ENCODE peak calls at places on chromosomes 3 and 15, in seven cellular contexts. One of them, this sample, is unnamed. For H3K79me1, the result is how much of the 10 kb centered on the place peaks cover.

GRCh38 chr15:91100561-91101355 is 701 bp downstream of the SV2B start:
- DNase-seq in trophoblast cell: peak
- DNase-seq in H1: peak
- DNase-seq in H9: no peak
- DNase-seq in neuronal stem cell: no peak
- DNase-seq in mesenchymal stem cell: peak
- DNase-seq in mesendoderm: peak
- DNase-seq in this sample: peak

GRCh38 chr3:27675287-27675686 is 46.8 kb downstream of the EOMES start:
- DNase-seq in trophoblast cell: no peak
- DNase-seq in H1: no peak
- DNase-seq in H9: no peak
- DNase-seq in neuronal stem cell: no peak
- DNase-seq in mesenchymal stem cell: no peak
- DNase-seq in mesendoderm: no peak
- DNase-seq in this sample: peak

GRCh38 chr3:80190051-80190450 is 422.3 kb upstream of the ROBO1 start:
- DNase-seq in trophoblast cell: no peak
- DNase-seq in H1: no peak
- DNase-seq in H9: no peak
- DNase-seq in neuronal stem cell: no peak
- DNase-seq in mesenchymal stem cell: peak
- DNase-seq in mesendoderm: peak
- DNase-seq in this sample: peak

GRCh38 chr15:75578206-75578947 is 738 bp downstream of the PTPN9 start:
- DNase-seq in trophoblast cell: peak
- DNase-seq in H1: peak
- DNase-seq in H9: peak
- DNase-seq in neuronal stem cell: peak
- DNase-seq in mesenchymal stem cell: no peak
- DNase-seq in mesendoderm: peak
- DNase-seq in this sample: no peak

GRCh38 chr3:38002291-38002876 is 11.8 kb downstream of the VILL start:
- DNase-seq in trophoblast cell: no peak
- DNase-seq in H1: no peak
- DNase-seq in H9: no peak
- DNase-seq in neuronal stem cell: no peak
- DNase-seq in mesenchymal stem cell: no peak
- DNase-seq in mesendoderm: no peak
- DNase-seq in this sample: no peak

GRCh38 chr15:41417812-41418211 is 917 bp downstream of the RTF1 start:
- DNase-seq in trophoblast cell: no peak
- DNase-seq in H1: no peak
- DNase-seq in H9: no peak
- DNase-seq in neuronal stem cell: peak
- DNase-seq in mesenchymal stem cell: no peak
- DNase-seq in mesendoderm: no peak
- DNase-seq in this sample: peak

GRCh38 chr3:128971421-128971820 is 22.5 kb downstream of the CFAP92 start:
- DNase-seq in trophoblast cell: no peak
- DNase-seq in H1: no peak
- DNase-seq in H9: no peak
- DNase-seq in neuronal stem cell: no peak
- DNase-seq in mesenchymal stem cell: peak
- DNase-seq in mesendoderm: no peak
- DNase-seq in this sample: peak

GRCh38 chr3:155330356-155330755 is 36.9 kb upstream of the STRIT1 start:
- DNase-seq in trophoblast cell: no peak
- DNase-seq in H1: no peak
- DNase-seq in H9: no peak
- DNase-seq in neuronal stem cell: no peak
- DNase-seq in mesenchymal stem cell: no peak
- DNase-seq in mesendoderm: no peak
- DNase-seq in this sample: no peak

GRCh38 chr3:16174976-16175901 is 759 bp downstream of the GALNT15 start:
- DNase-seq in trophoblast cell: no peak
- DNase-seq in H1: no peak
- DNase-seq in H9: peak
- DNase-seq in neuronal stem cell: no peak
- DNase-seq in mesenchymal stem cell: no peak
- DNase-seq in mesendoderm: no peak
- DNase-seq in this sample: no peak

GRCh38 chr3:8988791-8989558 is 25.7 kb upstream of the RAD18 start:
- DNase-seq in trophoblast cell: no peak
- DNase-seq in H1: peak
- DNase-seq in H9: no peak
- DNase-seq in neuronal stem cell: no peak
- DNase-seq in mesenchymal stem cell: no peak
- DNase-seq in mesendoderm: no peak
- DNase-seq in this sample: no peak

GRCh38 chr3:182683335-182684257 is 109.7 kb upstream of the ATP11B start:
- DNase-seq in trophoblast cell: peak
- DNase-seq in H1: peak
- DNase-seq in H9: peak
- DNase-seq in neuronal stem cell: peak
- DNase-seq in mesenchymal stem cell: peak
- DNase-seq in mesendoderm: peak
- DNase-seq in this sample: peak

GRCh38 chr3:41125258-41125657 is 74.0 kb upstream of the CTNNB1 start:
- DNase-seq in trophoblast cell: no peak
- DNase-seq in H1: no peak
- DNase-seq in H9: no peak
- DNase-seq in neuronal stem cell: no peak
- DNase-seq in mesenchymal stem cell: no peak
- DNase-seq in mesendoderm: no peak
- DNase-seq in this sample: no peak

GRCh38 chr3:119331661-119332060 is 37.5 kb downstream of the ARHGAP31 start:
- DNase-seq in trophoblast cell: peak
- DNase-seq in H1: no peak
- DNase-seq in H9: no peak
- DNase-seq in neuronal stem cell: no peak
- DNase-seq in mesenchymal stem cell: no peak
- DNase-seq in mesendoderm: no peak
- DNase-seq in this sample: peak

GRCh38 chr3:127784283-127784682 is 38.0 kb downstream of the MGLL start:
- DNase-seq in trophoblast cell: no peak
- DNase-seq in H1: no peak
- DNase-seq in H9: no peak
- DNase-seq in neuronal stem cell: no peak
- DNase-seq in mesenchymal stem cell: no peak
- DNase-seq in mesendoderm: no peak
- DNase-seq in this sample: no peak

GRCh38 chr3:177306252-177306651 is 109.0 kb upstream of the TBL1XR1 start:
- DNase-seq in trophoblast cell: no peak
- DNase-seq in H1: no peak
- DNase-seq in H9: no peak
- DNase-seq in neuronal stem cell: no peak
- DNase-seq in mesenchymal stem cell: no peak
- DNase-seq in mesendoderm: no peak
- DNase-seq in this sample: peak

GRCh38 chr15:31550211-31550848 is 223.7 kb downstream of the KLF13 start:
- DNase-seq in trophoblast cell: no peak
- DNase-seq in H1: no peak
- DNase-seq in H9: no peak
- DNase-seq in neuronal stem cell: no peak
- DNase-seq in mesenchymal stem cell: no peak
- DNase-seq in mesendoderm: no peak
- DNase-seq in this sample: no peak

GRCh38 chr3:69718832-69719231 is 20.4 kb upstream of the MITF start:
- DNase-seq in trophoblast cell: no peak
- DNase-seq in H1: peak
- DNase-seq in H9: peak
- DNase-seq in neuronal stem cell: no peak
- DNase-seq in mesenchymal stem cell: no peak
- DNase-seq in mesendoderm: peak
- DNase-seq in this sample: no peak

GRCh38 chr15:77024273-77025065 is 29.5 kb downstream of the PSTPIP1 start:
- DNase-seq in trophoblast cell: peak
- DNase-seq in H1: peak
- DNase-seq in H9: peak
- DNase-seq in neuronal stem cell: peak
- DNase-seq in mesenchymal stem cell: peak
- DNase-seq in mesendoderm: peak
- DNase-seq in this sample: peak

GRCh38 chr3:111260878-111261277 is 189.3 kb downstream of the NECTIN3 start:
- DNase-seq in trophoblast cell: no peak
- DNase-seq in H1: no peak
- DNase-seq in H9: no peak
- DNase-seq in neuronal stem cell: no peak
- DNase-seq in mesenchymal stem cell: no peak
- DNase-seq in mesendoderm: no peak
- DNase-seq in this sample: peak

GRCh38 chr15:23759964-23760363 is 72.9 kb upstream of the NDN start:
- DNase-seq in trophoblast cell: no peak
- DNase-seq in H1: no peak
- DNase-seq in H9: peak
- DNase-seq in neuronal stem cell: no peak
- DNase-seq in mesenchymal stem cell: no peak
- DNase-seq in mesendoderm: peak
- DNase-seq in this sample: no peak

GRCh38 chr15:66587020-66587419 is 21.2 kb upstream of the LCTL start:
- DNase-seq in trophoblast cell: no peak
- DNase-seq in H1: no peak
- DNase-seq in H9: no peak
- DNase-seq in neuronal stem cell: no peak
- DNase-seq in mesenchymal stem cell: no peak
- DNase-seq in mesendoderm: no peak
- DNase-seq in this sample: no peak

GRCh38 chr3:121989943-121990342 is 32.1 kb downstream of the ILDR1 start:
- DNase-seq in trophoblast cell: peak
- DNase-seq in H1: no peak
- DNase-seq in H9: no peak
- DNase-seq in neuronal stem cell: no peak
- DNase-seq in mesenchymal stem cell: no peak
- DNase-seq in mesendoderm: peak
- DNase-seq in this sample: no peak

GRCh38 chr3:27591811-27592210 is 107.6 kb upstream of the SLC4A7 start:
- DNase-seq in trophoblast cell: no peak
- DNase-seq in H1: no peak
- DNase-seq in H9: no peak
- DNase-seq in neuronal stem cell: no peak
- DNase-seq in mesenchymal stem cell: no peak
- DNase-seq in mesendoderm: no peak
- DNase-seq in this sample: no peak

GRCh38 chr3:174498638-174499037 is 360.5 kb upstream of the NAALADL2 start:
- DNase-seq in trophoblast cell: no peak
- DNase-seq in H1: no peak
- DNase-seq in H9: no peak
- DNase-seq in neuronal stem cell: no peak
- DNase-seq in mesenchymal stem cell: peak
- DNase-seq in mesendoderm: no peak
- DNase-seq in this sample: peak

GRCh38 chr3:170844377-170844776 is 25.6 kb downstream of the RPL22L1 start:
- DNase-seq in trophoblast cell: no peak
- DNase-seq in H1: no peak
- DNase-seq in H9: no peak
- DNase-seq in neuronal stem cell: no peak
- DNase-seq in mesenchymal stem cell: no peak
- DNase-seq in mesendoderm: no peak
- DNase-seq in this sample: no peak

GRCh38 chr3:186095584-186096061 is 13.3 kb downstream of the ETV5 start:
- DNase-seq in trophoblast cell: no peak
- DNase-seq in H1: no peak
- DNase-seq in H9: no peak
- DNase-seq in neuronal stem cell: no peak
- DNase-seq in mesenchymal stem cell: no peak
- DNase-seq in mesendoderm: no peak
- DNase-seq in this sample: no peak

GRCh38 chr3:71172951-71173350 is 410.6 kb downstream of the FOXP1 start:
- DNase-seq in trophoblast cell: peak
- DNase-seq in H1: no peak
- DNase-seq in H9: no peak
- DNase-seq in neuronal stem cell: no peak
- DNase-seq in mesenchymal stem cell: peak
- DNase-seq in mesendoderm: no peak
- DNase-seq in this sample: peak

GRCh38 chr3:42529463-42529862 is 27.0 kb downstream of the VIPR1 start:
- DNase-seq in trophoblast cell: no peak
- DNase-seq in H1: no peak
- DNase-seq in H9: no peak
- DNase-seq in neuronal stem cell: no peak
- DNase-seq in mesenchymal stem cell: no peak
- DNase-seq in mesendoderm: no peak
- DNase-seq in this sample: no peak

GRCh38 chr15:79381593-79381992 is 50.5 kb upstream of the MINAR1 start:
- DNase-seq in trophoblast cell: no peak
- DNase-seq in H1: no peak
- DNase-seq in H9: no peak
- DNase-seq in neuronal stem cell: no peak
- DNase-seq in mesenchymal stem cell: no peak
- DNase-seq in mesendoderm: no peak
- DNase-seq in this sample: no peak

DNA sequence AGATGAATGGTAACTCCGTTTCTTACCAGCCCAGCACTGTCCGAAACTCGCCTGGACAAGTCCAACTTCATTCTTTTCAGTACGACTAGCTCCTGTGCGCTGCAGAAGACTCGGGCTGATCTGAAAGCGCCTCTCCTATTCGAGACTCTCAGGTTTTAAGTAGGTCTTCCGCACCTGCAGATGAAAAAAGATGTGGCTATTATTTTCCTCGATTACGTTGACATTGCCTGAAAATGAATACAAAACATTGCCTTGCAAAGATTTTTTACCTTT is 68.8 kb downstream of the HES1 start:
- DNase-seq in trophoblast cell: peak
- DNase-seq in H1: no peak
- DNase-seq in H9: no peak
- DNase-seq in neuronal stem cell: no peak
- DNase-seq in mesenchymal stem cell: no peak
- DNase-seq in mesendoderm: no peak
- DNase-seq in this sample: no peak
- H3K79me1 ChIP-seq in trophoblast cell: under half
- H3K79me1 ChIP-seq in H1: under half
- H3K79me1 ChIP-seq in H9: under half
- H3K79me1 ChIP-seq in neuronal stem cell: under half
- H3K79me1 ChIP-seq in mesenchymal stem cell: under half
- H3K79me1 ChIP-seq in mesendoderm: under half
- H3K79me1 ChIP-seq in this sample: under half

GRCh38 chr3:18064586-18064985 is 322.2 kb upstream of the TBC1D5 start:
- DNase-seq in trophoblast cell: no peak
- DNase-seq in H1: no peak
- DNase-seq in H9: no peak
- DNase-seq in neuronal stem cell: no peak
- DNase-seq in mesenchymal stem cell: no peak
- DNase-seq in mesendoderm: no peak
- DNase-seq in this sample: no peak
- H3K79me1 ChIP-seq in trophoblast cell: under half
- H3K79me1 ChIP-seq in H1: under half
- H3K79me1 ChIP-seq in H9: under half
- H3K79me1 ChIP-seq in neuronal stem cell: under half
- H3K79me1 ChIP-seq in mesenchymal stem cell: under half
- H3K79me1 ChIP-seq in mesendoderm: under half
- H3K79me1 ChIP-seq in this sample: under half

GRCh38 chr3:179473565-179473964 is 22.3 kb upstream of the GNB4 start:
- DNase-seq in trophoblast cell: peak
- DNase-seq in H1: no peak
- DNase-seq in H9: no peak
- DNase-seq in neuronal stem cell: no peak
- DNase-seq in mesenchymal stem cell: no peak
- DNase-seq in mesendoderm: no peak
- DNase-seq in this sample: no peak
- H3K79me1 ChIP-seq in trophoblast cell: under half
- H3K79me1 ChIP-seq in H1: under half
- H3K79me1 ChIP-seq in H9: under half
- H3K79me1 ChIP-seq in neuronal stem cell: under half
- H3K79me1 ChIP-seq in mesenchymal stem cell: under half
- H3K79me1 ChIP-seq in mesendoderm: under half
- H3K79me1 ChIP-seq in this sample: under half

GRCh38 chr15:29838352-29839010 is 16.2 kb upstream of the TJP1 start:
- DNase-seq in trophoblast cell: peak
- DNase-seq in H1: no peak
- DNase-seq in H9: no peak
- DNase-seq in neuronal stem cell: no peak
- DNase-seq in mesenchymal stem cell: no peak
- DNase-seq in mesendoderm: no peak
- DNase-seq in this sample: no peak
- H3K79me1 ChIP-seq in trophoblast cell: under half
- H3K79me1 ChIP-seq in H1: under half
- H3K79me1 ChIP-seq in H9: under half
- H3K79me1 ChIP-seq in neuronal stem cell: under half
- H3K79me1 ChIP-seq in mesenchymal stem cell: under half
- H3K79me1 ChIP-seq in mesendoderm: under half
- H3K79me1 ChIP-seq in this sample: under half